ENCODE peak calls at places on chromosomes 2 and 18, in nine cellular contexts. W is T-helper 2 cell; E is stimulated activated CD4-positive, alpha-beta T cell treated with anti-CD3 and anti-CD28 coated beads, Interleukin-12 subunit alpha, Interleukin-12 subunit beta, amount 100 ng/mL, for 4 hours; T is glutamatergic neuron; U is T-cell; G is NCI-H1417 treated with DMSO at 0.1 percent for 48 hours; H is NCI-H748 treated with DMSO at 0.1 percent for 48 hours; X is activated T-cell treated with anti-CD3 and anti-CD28 coated beads, Interleukin-2, amount 50 U/mL, for 24 hours; J is HEK293T. D is an unnamed sample.

GRCh38 chr2:224417361-224417729 is 15.4 kb upstream of the FAM124B start:
- DNase-seq in W (no peak), J (no peak), H (no peak), T (no peak), X (no peak), G (no peak), U (no peak), E (no peak), D (no peak)

GRCh38 chr2:7020059-7020458 is 102.8 kb downstream of the RNF144A start:
- DNase-seq in G (no peak), E (no peak), U (no peak), X (no peak), W (no peak), J (no peak), H (no peak), T (no peak), D (no peak)

GRCh38 chr2:78465707-78466106 is 559.8 kb upstream of the REG3G start:
- DNase-seq in X (no peak), E (no peak), W (no peak), T (no peak), H (no peak), U (no peak), J (no peak), G (no peak), D (no peak)

GRCh38 chr18:12376034-12376717 is 851 bp downstream of the AFG3L2 start:
- DNase-seq in W (no peak), G (no peak), E (no peak), U (peak; percentile 17), J (no peak), T (peak; percentile 24), X (no peak), H (peak; percentile 32), D (no peak)

GRCh38 chr2:121362226-121362625 is 77.2 kb upstream of the TFCP2L1 start:
- DNase-seq in E (no peak), X (no peak), J (no peak), W (no peak), H (no peak), T (no peak), G (no peak), U (no peak), D (no peak)

GRCh38 chr18:7904529-7904928 is 337.4 kb downstream of the PTPRM start:
- DNase-seq in W (no peak), J (no peak), E (no peak), X (no peak), U (no peak), G (no peak), H (no peak), T (no peak), D (no peak)

GRCh38 chr2:215658635-215659305 is 222.9 kb upstream of the FN1 start:
- DNase-seq in U (no peak), X (no peak), E (no peak), W (no peak), T (no peak), G (no peak), H (no peak), J (no peak), D (no peak)

GRCh38 chr18:42922363-42922762 is 193.1 kb downstream of the RIT2 start:
- DNase-seq in H (no peak), T (no peak), X (no peak), J (no peak), W (no peak), E (no peak), U (no peak), G (no peak), D (no peak)

GRCh38 chr2:143083636-143084035 is 45.6 kb upstream of the ARHGAP15 start:
- DNase-seq in E (no peak), T (no peak), G (no peak), H (no peak), U (no peak), X (no peak), J (no peak), W (no peak), D (no peak)

GRCh38 chr2:237546876-237547395 is 19.4 kb upstream of the PRLH start:
- DNase-seq in X (no peak), H (no peak), U (no peak), W (no peak), E (no peak), J (no peak), G (no peak), T (no peak), D (no peak)

GRCh38 chr2:232489516-232490220 is 2.0 kb upstream of the ECEL1 start:
- DNase-seq in W (no peak), G (no peak), J (no peak), U (no peak), T (peak; percentile 15), E (no peak), H (no peak), X (no peak), D (no peak)

GRCh38 chr2:170012773-170013172 is 165.2 kb upstream of the MYO3B start:
- DNase-seq in X (no peak), T (no peak), E (no peak), W (no peak), G (no peak), J (no peak), H (no peak), U (no peak), D (no peak)

GRCh38 chr2:240421396-240421795 is 14.1 kb upstream of the GPC1 start:
- DNase-seq in E (no peak), J (no peak), W (no peak), X (no peak), T (no peak), U (no peak), H (no peak), G (no peak), D (no peak)

GRCh38 chr2:50143822-50144575 is 887.9 kb downstream of the NRXN1 start:
- DNase-seq in G (peak; percentile 67), W (no peak), T (no peak), U (no peak), X (no peak), H (peak; percentile 54), E (no peak), J (peak; percentile 31), D (no peak)

D was measured in WTC11.